ENCODE peak calls at places on chromosomes 7 and 10, in six cellular contexts. J is coronary artery; H is activated CD8-positive, alpha-beta T cell treated with anti-CD3 and anti-CD28 coated beads for 36 hours; R is GM03348; Q is HTR-8/SVneo; X is stimulated activated CD4-positive, alpha-beta T cell treated with anti-CD3 and anti-CD28 coated beads, Interleukin-12 subunit alpha, Interleukin-12 subunit beta, amount 100 ng/mL, for 4 hours. W is an unnamed sample.

GRCh38 chr7:131897016-131897789 is 340.8 kb upstream of the PODXL start:
- DNase-seq in J (no peak), H (no peak), R (peak; percentile 74), Q (peak; percentile 3), X (no peak), W (no peak)

GRCh38 chr7:50595538-50596102 is 30.4 kb upstream of the DDC start:
- DNase-seq in J (no peak), H (peak; percentile 32), R (peak; percentile 61), Q (no peak), X (no peak), W (peak; percentile 36)

GRCh38 chr10:79320785-79321493 is 26.3 kb upstream of the PPIF start:
- DNase-seq in J (no peak), H (peak; percentile 52), R (peak; percentile 74), Q (peak; percentile 77), X (no peak), W (no peak)

GRCh38 chr7:80411621-80412020 is 100.2 kb downstream of the GNAT3 start:
- DNase-seq in J (no peak), H (no peak), R (peak; percentile 16), Q (no peak), X (no peak), W (no peak)

GRCh38 chr7:105309235-105310156 is 79.2 kb downstream of the SRPK2 start:
- DNase-seq in J (no peak), H (peak; percentile 31), R (no peak), Q (no peak), X (no peak), W (no peak)

GRCh38 chr7:23970193-23970592 is 260.2 kb downstream of the STK31 start:
- DNase-seq in J (no peak), H (no peak), R (no peak), Q (no peak), X (no peak), W (no peak)

GRCh38 chr7:1889556-1890181 is 219.6 kb downstream of the ELFN1 start:
- DNase-seq in J (no peak), H (peak; percentile 64), R (peak; percentile 66), Q (no peak), X (no peak), W (no peak)

GRCh38 chr10:124647421-124648130 is 96.6 kb downstream of the FAM53B start:
- DNase-seq in J (no peak), H (peak; percentile 83), R (peak; percentile 82), Q (peak; percentile 24), X (peak; percentile 37), W (peak; percentile 21)

W was measured in Calu3.